ENCODE peak calls at places on chromosomes 5 and 9, in eight cellular contexts. L is amniotic stem cell; R is left ventricle myocardium inferior; Y is right lobe of liver; T is NK-92 treated with Interleukin-12 subunit alpha and Interleukin-12 subunit beta, amount 100 ng/mL, for 24 hours; S is activated CD4-positive, alpha-beta T cell treated with anti-CD3 and anti-CD28 coated beads, Interleukin-2, amount 50 U/mL, for 1 hour; H is HS-5; J is activated CD8-positive, alpha-beta memory T cell treated with anti-CD3 and anti-CD28 coated beads, Interleukin-2, amount 50 U/mL, for 4 hours. K is an unnamed sample.

GRCh38 chr9:112700080-112700479 is 17.8 kb downstream of the INIP start:
- DNase-seq in Y (no peak), H (no peak), S (no peak), J (no peak), T (no peak), R (no peak), L (no peak), K (no peak)

GRCh38 chr5:164680812-164681211 is 1175.4 kb downstream of the MAT2B start:
- DNase-seq in R (no peak), H (no peak), Y (no peak), S (no peak), T (no peak), J (no peak), L (no peak), K (no peak)

GRCh38 chr9:129964901-129965734 is 77.9 kb downstream of the FNBP1 start:
- DNase-seq in H (no peak), Y (no peak), S (no peak), L (peak; percentile 65), T (no peak), J (no peak), R (no peak), K (no peak)

GRCh38 chr9:86575825-86576488 is 221.7 kb upstream of the TUT7 start:
- DNase-seq in Y (no peak), J (no peak), H (no peak), T (no peak), S (no peak), L (no peak), R (peak; percentile 59), K (no peak)

GRCh38 chr9:126128494-126129142 is 198.0 kb upstream of the MVB12B start:
- DNase-seq in H (no peak), L (no peak), R (no peak), T (no peak), J (no peak), S (no peak), Y (no peak), K (no peak)

GRCh38 chr9:35923927-35924763 is 14.9 kb downstream of the SPAAR start:
- DNase-seq in R (no peak), Y (peak; percentile 83), L (peak; percentile 88), J (no peak), T (no peak), H (peak; percentile 91), S (no peak), K (no peak)

GRCh38 chr9:99782962-99783718 is 38.5 kb upstream of the NR4A3 start:
- DNase-seq in R (no peak), S (no peak), J (no peak), H (no peak), T (no peak), Y (no peak), L (no peak), K (peak; percentile 26)

GRCh38 chr9:74645007-74645639 is 148.0 kb downstream of the RORB start:
- DNase-seq in L (peak; percentile 2), H (peak; percentile 9), J (no peak), T (no peak), R (no peak), S (no peak), Y (no peak), K (no peak)

GRCh38 chr5:149586708-149587318 is 5.5 kb downstream of the ARHGEF37 start:
- DNase-seq in R (no peak), H (no peak), L (no peak), T (no peak), J (no peak), Y (no peak), S (no peak), K (no peak)